ENCODE peak calls at places on chromosomes 11 and 22, in ten cellular contexts. V is tibial artery, Q is adrenal gland, E is vagina, S is right lobe of liver, C is neural crest cell, D is astrocyte of the cerebellum, K is stomach, H is left ventricle myocardium inferior, F is neural progenitor cell. O is an unnamed sample.

GRCh38 chr11:88538088-88538487 is 200.6 kb upstream of the CTSC start:
- DNase-seq in V (no peak), Q (no peak), E (no peak), S (no peak), C (no peak), D (no peak), K (no peak), H (no peak), F (no peak), O (no peak)

GRCh38 chr11:9089636-9090035 is 1.8 kb downstream of the SCUBE2 start:
- DNase-seq in V (no peak), Q (no peak), E (no peak), S (no peak), C (no peak), D (no peak), K (no peak), H (no peak), F (no peak), O (no peak)

GRCh38 chr22:27405672-27406388 is 395.7 kb downstream of the MN1 start:
- DNase-seq in V (peak; percentile 49), Q (peak; percentile 62), E (no peak), S (peak; percentile 69), C (peak; percentile 78), D (no peak), K (peak; percentile 73), H (peak; percentile 53), F (peak; percentile 80), O (no peak)

GRCh38 chr11:87028688-87029087 is 9.0 kb upstream of the TMEM135 start:
- DNase-seq in V (no peak), Q (no peak), E (no peak), S (no peak), C (no peak), D (no peak), K (no peak), H (no peak), F (no peak), O (no peak)

GRCh38 chr11:112267188-112267591 is 6.5 kb upstream of the PLET1 start:
- DNase-seq in V (no peak), Q (no peak), E (peak; percentile 29), S (no peak), C (no peak), D (no peak), K (no peak), H (no peak), F (no peak), O (no peak)

GRCh38 chr11:133520707-133521106 is 11.6 kb downstream of the OPCML start:
- DNase-seq in V (peak; percentile 36), Q (no peak), E (no peak), S (peak; percentile 53), C (no peak), D (no peak), K (peak; percentile 60), H (peak; percentile 27), F (no peak), O (no peak)

GRCh38 chr11:101807521-101807920 is 107.3 kb upstream of the CEP126 start:
- DNase-seq in V (no peak), Q (no peak), E (no peak), S (no peak), C (no peak), D (no peak), K (no peak), H (no peak), F (no peak), O (no peak)

GRCh38 chr11:27381238-27381666 is 18.2 kb upstream of the CCDC34 start:
- DNase-seq in V (no peak), Q (no peak), E (no peak), S (peak; percentile 56), C (no peak), D (no peak), K (no peak), H (no peak), F (no peak), O (no peak)

GRCh38 chr22:29641052-29641780 is 37.8 kb downstream of the NF2 start:
- DNase-seq in V (no peak), Q (no peak), E (no peak), S (no peak), C (no peak), D (no peak), K (no peak), H (no peak), F (no peak), O (no peak)

GRCh38 chr11:124602193-124602592 is 9.0 kb upstream of the PANX3 start:
- DNase-seq in V (no peak), Q (no peak), E (no peak), S (no peak), C (no peak), D (no peak), K (no peak), H (no peak), F (no peak), O (no peak)

GRCh38 chr11:119034813-119035212 is 4.1 kb upstream of the SLC37A4 start:
- DNase-seq in V (no peak), Q (no peak), E (no peak), S (no peak), C (no peak), D (no peak), K (no peak), H (no peak), F (no peak), O (no peak)
- TF ChIP-seq CTCF in V (no peak), Q (no peak), E (no peak), S (no peak), C (no peak), D (no peak), K (no peak), H (no peak), F (no peak), O (no peak)

GRCh38 chr11:125892071-125892470 is 4.6 kb downstream of the HYLS1 start:
- DNase-seq in V (no peak), Q (no peak), E (no peak), S (no peak), C (no peak), D (no peak), K (no peak), H (no peak), F (no peak), O (no peak)

GRCh38 chr11:125883375-125883774 is 4.1 kb upstream of the HYLS1 start:
- DNase-seq in V (no peak), Q (no peak), E (no peak), S (no peak), C (no peak), D (no peak), K (peak; percentile 52), H (no peak), F (no peak), O (no peak)

GRCh38 chr11:125890447-125891100 is 3.1 kb downstream of the HYLS1 start:
- DNase-seq in V (no peak), Q (no peak), E (no peak), S (no peak), C (no peak), D (no peak), K (no peak), H (no peak), F (no peak), O (no peak)

GRCh38 chr11:125886997-125887372 is 483 bp upstream of the HYLS1 start:
- DNase-seq in V (peak; percentile 43), Q (peak; percentile 78), E (peak; percentile 90), S (peak; percentile 48), C (no peak), D (no peak), K (no peak), H (peak; percentile 27), F (no peak), O (no peak)

DNA sequence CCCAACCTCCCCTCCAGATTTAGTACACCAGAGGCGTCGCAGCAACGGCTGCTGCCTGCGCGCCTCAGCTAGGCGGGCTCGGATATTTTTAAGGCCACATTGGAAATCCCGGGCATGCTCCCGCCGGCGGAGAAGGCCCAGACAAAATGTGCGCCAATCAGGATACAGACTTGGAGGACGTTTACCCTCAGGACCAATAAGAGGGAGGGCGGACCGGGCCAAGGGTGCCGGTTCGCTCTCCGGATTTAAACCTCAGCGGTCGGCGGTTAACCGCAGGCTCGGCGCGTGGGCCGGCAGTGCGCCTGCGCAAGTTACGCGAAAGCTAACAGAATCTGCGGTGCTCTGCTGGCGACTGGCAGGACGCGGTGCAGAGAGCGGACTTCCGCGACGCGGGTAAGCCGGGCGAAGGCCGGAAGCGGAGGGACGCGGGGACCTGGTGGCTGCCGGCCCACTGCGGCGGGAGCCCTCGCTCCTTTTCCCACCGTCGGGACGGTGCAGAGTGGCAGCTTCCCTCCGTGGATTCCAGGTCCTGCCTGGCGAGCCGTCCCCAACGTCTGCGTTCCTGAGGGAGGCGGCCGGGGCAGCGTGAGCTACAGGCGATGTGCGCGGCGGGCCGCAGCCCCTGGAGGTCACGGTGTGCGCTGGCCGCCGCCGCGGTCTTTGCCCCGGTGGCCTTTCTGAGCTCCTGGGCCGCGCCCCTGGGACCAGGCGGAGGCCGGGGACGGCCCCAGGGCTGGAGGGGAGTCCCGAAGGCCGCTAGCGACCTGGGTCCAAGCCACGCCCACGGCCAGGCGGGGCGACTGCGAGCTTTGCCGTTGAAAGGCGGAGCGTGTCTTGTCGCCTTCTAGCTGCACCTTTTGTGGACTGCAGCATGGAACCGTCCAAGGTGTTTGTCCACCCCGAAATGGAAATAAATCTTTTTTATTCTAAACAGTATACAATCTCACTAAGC is at the start of gene HYLS1:
- DNase-seq in V (peak; percentile 92), Q (peak; percentile 98), E (peak; percentile 97), S (peak; percentile 95), C (peak; percentile 77), D (peak; percentile 92), K (peak; percentile 95), H (peak; percentile 95), F (peak; percentile 90), O (peak; percentile 91)
- TF ChIP-seq CTCF in V (peak; percentile 4), Q (peak; percentile 21), E (no peak), S (peak; percentile 52), C (peak; percentile 25), D (peak; percentile 41), K (peak; percentile 7), H (peak; percentile 59), F (peak; percentile 26), O (no peak)

DNA sequence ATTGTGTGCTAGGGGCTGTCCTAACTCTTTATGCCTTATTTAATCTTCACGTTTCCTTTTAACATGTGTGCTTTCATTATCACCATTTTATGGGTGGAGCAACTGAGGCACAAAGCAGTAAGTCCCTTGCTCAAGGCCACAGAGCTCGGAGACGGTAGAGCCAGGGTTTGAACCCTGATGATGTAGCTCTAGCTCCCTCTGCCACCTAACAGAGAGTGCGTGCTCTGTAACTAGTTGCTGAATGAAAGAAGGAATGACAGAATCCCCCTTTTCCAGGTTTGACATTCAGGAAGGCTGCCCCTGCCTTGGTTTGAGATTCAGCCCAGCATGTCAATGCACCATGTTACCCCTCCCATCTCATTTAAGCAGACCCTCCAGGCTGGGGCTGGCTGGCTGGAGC is 193.3 kb upstream of the NAV2 start:
- DNase-seq in V (no peak), Q (no peak), E (no peak), S (no peak), C (no peak), D (no peak), K (no peak), H (no peak), F (no peak), O (no peak)
- TF ChIP-seq CTCF in V (no peak), Q (no peak), E (no peak), S (no peak), C (no peak), D (no peak), K (no peak), H (no peak), F (no peak), O (no peak)

DNA sequence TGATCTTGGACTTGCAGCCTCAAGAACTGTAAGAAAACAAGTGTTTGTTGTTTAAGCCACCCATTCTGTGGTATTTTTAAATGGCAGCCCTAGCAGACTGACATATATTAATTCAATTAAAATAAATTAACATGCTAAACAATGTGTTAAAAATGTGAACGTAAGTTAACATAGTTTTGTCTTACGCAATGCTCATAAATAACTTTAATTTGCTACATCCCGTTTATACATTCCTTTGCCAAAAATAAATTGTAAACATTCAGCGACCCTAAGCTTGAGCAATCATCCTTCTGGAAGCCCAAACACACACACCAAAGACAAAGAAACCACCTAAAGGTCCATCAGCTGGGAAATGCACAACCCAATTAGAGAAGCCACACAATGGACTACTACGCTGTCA is 70.4 kb downstream of the CELSR1 start:
- DNase-seq in V (no peak), Q (no peak), E (no peak), S (no peak), C (no peak), D (no peak), K (no peak), H (no peak), F (no peak), O (no peak)
- TF ChIP-seq CTCF in V (no peak), Q (no peak), E (no peak), S (no peak), C (no peak), D (no peak), K (no peak), H (no peak), F (no peak), O (no peak)